ENCODE peak calls at places on chromosome 5, in nine cellular contexts. S is MM.1S; J is midbrain; G is NCI-H187; T is SW480; U is T-cell; Y is activated CD4-positive, alpha-beta T cell treated with anti-CD3 and anti-CD28 coated beads, Interleukin-2, amount 50 U/mL, for 48 hours; Q is posterior cingulate gyrus; H is NCI-H510A. W is an unnamed sample.

GRCh38 chr5:103216137-103216536 is 42.4 kb upstream of the MACIR start:
- DNase-seq in S (no peak), J (no peak), G (no peak), T (no peak), U (no peak), Y (no peak), Q (no peak), H (no peak), W (peak)

GRCh38 chr5:132011561-132012384 is at the start of gene ACSL6:
- DNase-seq in S (no peak), J (peak), G (no peak), T (peak), U (peak), Y (no peak), Q (peak), H (no peak), W (no peak)

GRCh38 chr5:68272289-68272688 is 56.7 kb downstream of the PIK3R1 start:
- DNase-seq in S (peak), J (no peak), G (no peak), T (peak), U (no peak), Y (no peak), Q (no peak), H (no peak), W (no peak)

GRCh38 chr5:94702729-94703128 is 84.3 kb downstream of the SLF1 start:
- DNase-seq in S (peak), J (no peak), G (no peak), T (no peak), U (no peak), Y (no peak), Q (no peak), H (no peak), W (no peak)

GRCh38 chr5:176383961-176384360 is 4.4 kb downstream of the NOP16 start:
- DNase-seq in S (no peak), J (no peak), G (no peak), T (no peak), U (no peak), Y (no peak), Q (no peak), H (no peak), W (no peak)

GRCh38 chr5:148801682-148802276 is 24.6 kb upstream of the ADRB2 start:
- DNase-seq in S (no peak), J (no peak), G (no peak), T (no peak), U (no peak), Y (no peak), Q (no peak), H (no peak), W (no peak)

GRCh38 chr5:42832060-42832459 is 20.4 kb upstream of the SELENOP start:
- DNase-seq in S (no peak), J (no peak), G (no peak), T (no peak), U (no peak), Y (no peak), Q (no peak), H (no peak), W (no peak)

GRCh38 chr5:170986598-170986997 is 124.8 kb downstream of the RANBP17 start:
- DNase-seq in S (peak), J (no peak), G (no peak), T (peak), U (no peak), Y (no peak), Q (no peak), H (no peak), W (no peak)

GRCh38 chr5:53017383-53017782 is 28.2 kb downstream of the ITGA2 start:
- DNase-seq in S (no peak), J (peak), G (no peak), T (no peak), U (no peak), Y (no peak), Q (peak), H (no peak), W (no peak)

GRCh38 chr5:180085837-180086236 is 14.3 kb upstream of the RNF130 start:
- DNase-seq in S (peak), J (peak), G (no peak), T (no peak), U (peak), Y (no peak), Q (no peak), H (no peak), W (no peak)

GRCh38 chr5:14316471-14316870 is 173.3 kb downstream of the TRIO start:
- DNase-seq in S (no peak), J (no peak), G (no peak), T (no peak), U (no peak), Y (no peak), Q (no peak), H (no peak), W (no peak)

GRCh38 chr5:89769975-89770374 is 639.6 kb downstream of the CETN3 start:
- DNase-seq in S (no peak), J (no peak), G (no peak), T (peak), U (no peak), Y (no peak), Q (no peak), H (no peak), W (no peak)

GRCh38 chr5:76710991-76711390 is 4.9 kb upstream of the F2R start:
- DNase-seq in S (peak), J (no peak), G (no peak), T (no peak), U (no peak), Y (no peak), Q (no peak), H (no peak), W (no peak)

GRCh38 chr5:126594077-126594476 is 942 bp downstream of the ALDH7A1 start:
- DNase-seq in S (no peak), J (no peak), G (no peak), T (peak), U (no peak), Y (no peak), Q (no peak), H (no peak), W (no peak)

GRCh38 chr5:138981131-138981530 is 106.0 kb upstream of the LRRTM2 start:
- DNase-seq in S (no peak), J (no peak), G (no peak), T (no peak), U (no peak), Y (no peak), Q (no peak), H (no peak), W (no peak)

GRCh38 chr5:150160448-150161069 is 4.9 kb upstream of the PDGFRB start:
- DNase-seq in S (no peak), J (no peak), G (no peak), T (no peak), U (no peak), Y (no peak), Q (no peak), H (no peak), W (no peak)

GRCh38 chr5:82397741-82398320 is 119.7 kb upstream of the RPS23 start:
- DNase-seq in S (no peak), J (no peak), G (no peak), T (no peak), U (no peak), Y (no peak), Q (no peak), H (no peak), W (no peak)

GRCh38 chr5:116842514-116842924 is 267.9 kb upstream of the SEMA6A start:
- DNase-seq in S (no peak), J (no peak), G (no peak), T (no peak), U (no peak), Y (no peak), Q (no peak), H (no peak), W (peak)

GRCh38 chr5:120014535-120014934 is 385.2 kb downstream of the FAM170A start:
- DNase-seq in S (no peak), J (no peak), G (no peak), T (no peak), U (no peak), Y (no peak), Q (no peak), H (no peak), W (no peak)

GRCh38 chr5:159697536-159697935 is 218.7 kb upstream of the ADRA1B start:
- DNase-seq in S (no peak), J (no peak), G (no peak), T (no peak), U (no peak), Y (no peak), Q (no peak), H (no peak), W (no peak)

GRCh38 chr5:62083661-62084060 is 222.3 kb upstream of the KIF2A start:
- DNase-seq in S (no peak), J (no peak), G (no peak), T (no peak), U (no peak), Y (no peak), Q (no peak), H (no peak), W (no peak)

GRCh38 chr5:33059081-33059480 is 348.0 kb downstream of the NPR3 start:
- DNase-seq in S (no peak), J (no peak), G (no peak), T (no peak), U (no peak), Y (no peak), Q (no peak), H (no peak), W (no peak)